ENCODE peak calls at places on chromosomes 11 and 22, in nine cellular contexts. N, R, D, S, G, X, Q, K and A are unnamed samples. For H3K4me1, the result is how much of the 10 kb centered on the place peaks cover.

GRCh38 chr11:88569342-88569741 is 231.8 kb upstream of the CTSC start:
- DNase-seq in X (peak), N (no peak), S (no peak), R (no peak), Q (no peak), K (no peak), G (no peak), D (no peak), A (no peak)

GRCh38 chr11:74472030-74472429 is 4.7 kb upstream of the KCNE3 start:
- DNase-seq in S (no peak), G (no peak), Q (no peak), X (no peak), D (no peak), R (no peak), N (no peak), K (no peak), A (no peak)

GRCh38 chr11:58900479-58901420 is 38.5 kb upstream of the GLYATL1 start:
- DNase-seq in R (peak), K (peak), X (peak), S (no peak), N (no peak), Q (peak), D (peak), G (peak), A (peak)

GRCh38 chr11:38791346-38791961 is 2193.4 kb upstream of the RAG2 start:
- DNase-seq in X (peak), N (no peak), G (peak), R (no peak), Q (peak), K (no peak), S (no peak), D (no peak), A (peak)

GRCh38 chr11:77189588-77190210 is 61.7 kb downstream of the MYO7A start:
- DNase-seq in X (no peak), R (no peak), G (no peak), D (no peak), N (no peak), K (no peak), S (no peak), Q (no peak), A (no peak)

GRCh38 chr11:115890500-115890899 is 386.3 kb upstream of the CADM1 start:
- DNase-seq in D (no peak), Q (no peak), S (no peak), N (no peak), G (no peak), K (no peak), X (no peak), R (no peak), A (no peak)

GRCh38 chr11:6693342-6694228 is 10.4 kb upstream of the MRPL17 start:
- DNase-seq in Q (peak), K (no peak), X (peak), S (no peak), R (no peak), N (peak), G (no peak), D (no peak), A (peak)

GRCh38 chr11:235180-235997 is 753 bp downstream of the SIRT3 start:
- DNase-seq in K (no peak), R (no peak), S (no peak), Q (no peak), X (no peak), G (no peak), N (no peak), D (no peak), A (no peak)

GRCh38 chr11:122721964-122722266 is 66.4 kb downstream of the UBASH3B start:
- DNase-seq in D (no peak), Q (no peak), R (no peak), K (no peak), X (peak), S (no peak), N (no peak), G (no peak), A (no peak)

GRCh38 chr11:47797633-47798032 is 30.5 kb upstream of the FNBP4 start:
- DNase-seq in D (no peak), N (no peak), G (no peak), Q (no peak), R (no peak), S (no peak), X (peak), K (no peak), A (no peak)

GRCh38 chr11:24588075-24588474 is 91.2 kb downstream of the LUZP2 start:
- DNase-seq in Q (no peak), X (peak), S (no peak), R (no peak), D (no peak), G (no peak), N (no peak), K (no peak), A (no peak)

GRCh38 chr11:118438314-118438931 is 2.1 kb downstream of the KMT2A start:
- DNase-seq in Q (peak), K (peak), S (no peak), R (peak), X (peak), D (no peak), G (peak), N (peak), A (peak)

GRCh38 chr11:76629133-76629852 is 41.3 kb downstream of the LRRC32 start:
- DNase-seq in R (peak), Q (peak), X (no peak), S (peak), G (no peak), K (peak), D (no peak), N (peak), A (no peak)

GRCh38 chr11:96037267-96037990 is 113.5 kb upstream of the MTMR2 start:
- DNase-seq in G (no peak), D (no peak), S (no peak), X (peak), K (no peak), N (no peak), Q (no peak), R (no peak), A (no peak)

GRCh38 chr11:80722616-80723015 is 1281.8 kb upstream of the TENM4 start:
- DNase-seq in R (no peak), G (no peak), Q (no peak), X (peak), S (no peak), K (no peak), N (no peak), D (no peak), A (no peak)

GRCh38 chr11:76317296-76317695 is 63.6 kb downstream of the THAP12 start:
- DNase-seq in D (peak), G (no peak), Q (no peak), N (no peak), S (no peak), K (no peak), R (no peak), X (no peak), A (no peak)

GRCh38 chr11:133078591-133079179 is 453.6 kb downstream of the OPCML start:
- DNase-seq in Q (peak), G (peak), N (no peak), R (no peak), D (peak), X (peak), S (peak), K (peak), A (peak)

GRCh38 chr11:11998091-11998781 is 10.2 kb downstream of the DKK3 start:
- DNase-seq in G (no peak), R (no peak), X (peak), Q (no peak), K (no peak), S (peak), N (no peak), D (no peak), A (no peak)

GRCh38 chr22:36330655-36331305 is 57.0 kb downstream of the MYH9 start:
- DNase-seq in Q (no peak), S (no peak), X (peak), N (peak), R (peak), G (no peak), K (peak), D (no peak), A (no peak)

GRCh38 chr11:7924526-7924925 is 6.5 kb downstream of the OR10A6 start:
- DNase-seq in G (no peak), K (no peak), S (no peak), Q (no peak), D (peak), R (no peak), X (no peak), N (no peak), A (no peak)

GRCh38 chr11:112453601-112454577 is 193.2 kb upstream of the PLET1 start:
- DNase-seq in Q (no peak), R (no peak), G (peak), K (peak), N (no peak), S (no peak), D (no peak), X (peak), A (peak)

GRCh38 chr11:117058761-117059233 is 39.4 kb downstream of the SIK3 start:
- DNase-seq in D (no peak), G (no peak), K (no peak), R (no peak), X (no peak), N (no peak), Q (no peak), S (no peak), A (no peak)

GRCh38 chr11:8201524-8202365 is 32.9 kb upstream of the RIC3 start:
- DNase-seq in S (peak), K (no peak), N (no peak), X (no peak), G (no peak), D (no peak), R (no peak), Q (no peak), A (no peak)

GRCh38 chr11:72297828-72298227 is 53.9 kb upstream of the PHOX2A start:
- DNase-seq in Q (no peak), N (no peak), G (no peak), X (no peak), S (peak), R (no peak), K (no peak), D (no peak), A (no peak)

GRCh38 chr11:96161271-96162089 is 181.5 kb downstream of the MAML2 start:
- DNase-seq in S (no peak), X (peak), D (no peak), K (no peak), G (no peak), R (no peak), Q (no peak), N (no peak), A (no peak)

GRCh38 chr22:32389685-32390084 is 22.4 kb downstream of the RTCB start:
- DNase-seq in X (no peak), R (no peak), G (no peak), D (no peak), K (no peak), S (no peak), N (no peak), Q (no peak), A (peak)

GRCh38 chr11:130666781-130667251 is 218.4 kb downstream of the ADAMTS15 start:
- DNase-seq in X (peak), G (no peak), Q (no peak), D (no peak), R (no peak), S (no peak), K (no peak), N (no peak), A (no peak)

GRCh38 chr11:12506502-12506921 is 129.1 kb downstream of the PARVA start:
- DNase-seq in D (no peak), N (no peak), X (no peak), K (no peak), Q (no peak), S (no peak), R (no peak), G (no peak), A (no peak)

GRCh38 chr11:77051511-77051910 is 15.3 kb upstream of the CAPN5 start:
- DNase-seq in S (no peak), G (no peak), X (no peak), Q (no peak), R (no peak), K (no peak), D (no peak), N (no peak), A (no peak)

GRCh38 chr11:46353706-46354105 is 6.4 kb downstream of the DGKZ start:
- DNase-seq in Q (no peak), G (no peak), X (no peak), R (no peak), D (no peak), K (no peak), S (no peak), N (no peak), A (no peak)

GRCh38 chr11:122681070-122681469 is 25.5 kb downstream of the UBASH3B start:
- DNase-seq in D (no peak), X (no peak), G (no peak), Q (no peak), N (no peak), K (no peak), S (no peak), R (no peak), A (no peak)

GRCh38 chr11:133916790-133917440 is 39.9 kb downstream of the IGSF9B start:
- DNase-seq in X (no peak), S (no peak), G (no peak), R (no peak), Q (no peak), N (no peak), K (no peak), D (no peak), A (no peak)

GRCh38 chr22:40240671-40241070 is 62.9 kb downstream of the TNRC6B start:
- DNase-seq in N (no peak), Q (no peak), G (no peak), D (no peak), S (no peak), K (no peak), X (peak), R (no peak), A (no peak)

GRCh38 chr11:9762531-9762930 is 98.7 kb downstream of the SWAP70 start:
- DNase-seq in Q (no peak), N (no peak), K (no peak), D (no peak), R (no peak), G (no peak), X (no peak), S (no peak), A (no peak)

GRCh38 chr11:61892085-61892370 is 683 bp upstream of the FADS3 start:
- DNase-seq in N (no peak), S (no peak), R (no peak), D (no peak), Q (no peak), X (no peak), G (no peak), K (no peak), A (no peak)

GRCh38 chr11:78147807-78148206 is 8.4 kb upstream of the ALG8 start:
- DNase-seq in S (no peak), Q (no peak), X (no peak), K (no peak), D (no peak), N (no peak), R (no peak), G (no peak), A (no peak)

DNA sequence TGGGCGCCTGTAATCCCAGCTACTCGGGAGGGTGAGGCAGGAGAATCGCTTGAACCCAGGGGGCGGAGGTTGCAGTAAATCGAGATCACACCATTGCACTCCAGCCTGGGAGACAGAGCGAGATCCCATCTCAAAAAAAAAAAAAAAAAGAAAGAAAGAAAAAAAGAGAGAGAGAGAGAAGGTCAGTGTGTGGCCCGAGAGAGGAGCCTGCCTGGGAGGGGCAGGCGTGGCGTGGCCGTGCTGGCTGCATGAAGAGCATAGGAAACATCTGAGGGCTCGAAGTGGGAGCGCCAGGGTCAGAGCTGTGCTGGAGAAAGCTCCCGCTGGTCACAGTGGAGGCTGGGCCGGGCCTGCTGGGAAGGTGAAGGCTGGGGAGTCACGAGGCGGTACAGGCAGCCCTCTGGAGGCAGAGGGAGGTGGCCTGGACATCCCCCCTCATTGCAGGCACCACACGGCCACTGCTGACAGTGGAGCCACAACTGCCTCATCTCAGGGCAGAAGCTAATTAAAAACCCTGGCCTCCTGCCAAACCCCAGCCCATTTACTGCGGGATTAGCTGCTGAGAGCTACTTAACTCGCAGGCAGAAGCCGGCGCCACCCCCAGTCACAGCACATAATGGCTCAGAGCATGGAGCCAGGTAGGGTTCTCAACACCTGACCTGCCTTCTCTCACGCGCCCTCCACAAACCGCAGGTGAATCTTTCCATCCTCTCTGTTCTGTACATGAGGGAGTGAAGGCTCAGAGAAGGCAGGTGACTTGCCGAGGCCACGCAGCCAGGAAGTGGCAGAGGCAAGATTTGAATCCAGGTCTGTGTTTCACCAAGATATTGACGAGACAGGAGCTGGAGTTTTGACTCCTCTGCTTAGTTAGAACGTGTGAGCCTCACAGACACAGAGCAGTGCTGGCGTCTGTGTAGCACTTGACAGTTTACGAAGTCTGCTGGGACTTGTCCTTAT is 32.6 kb downstream of the NFAM1 start:
- DNase-seq in Q (peak), R (peak), D (no peak), N (no peak), G (peak), X (no peak), S (no peak), K (peak), A (peak)
- H3K27ac ChIP-seq in Q (no peak), R (no peak), D (no peak), N (no peak), G (no peak), X (no peak), S (no peak), K (no peak), A (no peak)

GRCh38 chr11:27717801-27718229 is 17.6 kb upstream of the BDNF start:
- DNase-seq in G (no peak), N (no peak), D (no peak), S (no peak), R (no peak), K (no peak), X (no peak), Q (no peak), A (no peak)
- H3K4me3 ChIP-seq in G (no peak), N (no peak), D (no peak), S (peak), R (peak), K (peak), X (peak), Q (no peak), A (peak)

GRCh38 chr11:102464859-102465500 is 12.4 kb upstream of the TMEM123 start:
- DNase-seq in X (no peak), D (no peak), R (no peak), K (no peak), S (no peak), G (no peak), Q (no peak), N (no peak), A (no peak)
- H3K4me1 ChIP-seq in X (under half), D (under half), R (under half), K (under half), S (under half), G (under half), Q (under half), N (under half), A (under half)

DNA sequence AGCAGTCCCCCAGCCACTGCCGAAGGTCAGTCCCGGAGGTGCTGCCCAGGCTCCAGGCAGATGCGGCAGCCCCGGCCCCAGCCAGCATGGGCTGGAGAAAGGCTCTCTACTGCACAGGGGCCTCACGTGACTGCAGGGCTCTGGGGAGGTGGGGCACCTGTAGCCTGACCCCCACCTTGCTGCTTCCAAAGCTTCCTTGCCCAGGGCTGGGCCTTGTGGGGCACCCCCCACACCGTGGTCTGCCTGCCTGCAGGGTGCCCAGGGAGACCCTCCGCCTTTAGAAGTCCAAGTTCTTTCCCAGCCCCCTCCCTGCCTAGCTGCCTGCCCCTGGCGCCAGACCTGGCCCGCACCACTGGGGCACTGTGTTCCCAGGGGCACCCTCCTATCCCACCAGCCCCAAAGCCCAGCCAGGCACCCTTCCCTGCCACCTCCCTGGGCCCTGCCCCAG is 28.4 kb upstream of the TXNRD2 start:
- DNase-seq in K (no peak), R (no peak), X (no peak), S (no peak), G (no peak), D (peak), Q (no peak), N (no peak), A (no peak)
- H3K27ac ChIP-seq in K (no peak), R (peak), X (no peak), S (no peak), G (no peak), D (no peak), Q (peak), N (no peak), A (no peak)

GRCh38 chr11:10762913-10763421 is 11.9 kb downstream of the CTR9 start:
- DNase-seq in G (no peak), K (no peak), D (no peak), Q (no peak), S (no peak), X (no peak), N (no peak), R (no peak), A (no peak)
- H3K4me3 ChIP-seq in G (no peak), K (no peak), D (no peak), Q (no peak), S (no peak), X (no peak), N (no peak), R (no peak), A (no peak)

GRCh38 chr11:73366953-73367352 is 9.2 kb upstream of the RELT start:
- DNase-seq in Q (no peak), D (no peak), X (no peak), R (no peak), K (no peak), G (no peak), S (no peak), N (no peak), A (no peak)

GRCh38 chr11:73363147-73363546 is 13.1 kb upstream of the RELT start:
- DNase-seq in R (no peak), G (no peak), N (no peak), X (no peak), S (no peak), K (no peak), D (peak), Q (no peak), A (no peak)

GRCh38 chr11:73367482-73368024 is 8.6 kb upstream of the RELT start:
- DNase-seq in G (no peak), N (no peak), X (no peak), D (no peak), S (no peak), R (no peak), K (no peak), Q (no peak), A (no peak)

GRCh38 chr11:73366265-73366610 is 10.0 kb upstream of the RELT start:
- DNase-seq in G (no peak), R (no peak), K (no peak), X (no peak), D (no peak), N (no peak), Q (no peak), S (no peak), A (no peak)

GRCh38 chr11:73365352-73366264 is 10.6 kb upstream of the RELT start:
- DNase-seq in N (no peak), K (no peak), R (no peak), X (no peak), S (no peak), D (no peak), G (no peak), Q (no peak), A (no peak)
- H3K4me1 ChIP-seq in N (under half), K (under half), R (under half), X (under half), S (under half), D (under half), G (under half), Q (under half), A (under half)

DNA sequence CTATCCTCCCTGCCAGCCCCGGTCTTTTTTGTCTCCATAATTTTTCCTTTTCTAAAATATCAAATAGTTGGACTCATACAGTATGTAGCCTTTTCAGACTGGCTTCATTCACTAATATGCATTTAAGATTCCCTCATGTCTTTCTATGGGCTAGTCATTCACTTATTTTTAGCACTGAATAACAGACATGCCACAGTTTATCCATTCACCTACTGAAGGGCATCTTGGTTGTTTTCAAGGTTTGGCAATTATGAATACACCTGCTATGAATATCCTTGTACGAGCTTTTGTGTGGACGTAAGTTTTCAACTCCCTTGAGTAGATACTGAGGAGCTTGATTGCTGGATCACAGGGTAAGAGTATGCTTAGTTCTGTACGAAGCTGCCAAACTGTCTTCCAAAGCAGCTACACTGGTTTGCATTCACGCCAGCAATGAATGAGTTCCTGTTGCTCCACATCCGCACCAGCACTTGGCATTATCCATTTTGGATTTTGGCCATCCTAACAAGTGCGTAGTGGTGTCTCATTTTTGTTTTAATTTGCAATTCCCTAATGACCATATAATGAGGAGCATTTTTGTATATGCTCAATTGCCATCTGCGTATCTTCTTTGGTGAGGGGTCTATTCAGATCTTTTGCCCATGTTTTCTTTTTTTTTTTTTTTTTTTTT is 21.1 kb downstream of the ALG12 start:
- DNase-seq in X (no peak), R (no peak), Q (no peak), S (no peak), G (no peak), N (no peak), K (no peak), D (no peak), A (no peak)
- H3K27ac ChIP-seq in X (no peak), R (no peak), Q (no peak), S (no peak), G (no peak), N (no peak), K (no peak), D (no peak), A (no peak)